ENCODE peak calls at places on chromosomes 11 and 22, in eight cellular contexts. Z, Y, L, I, W, F, C and E are unnamed samples.

GRCh38 chr22:47309476-47309875 is 547.0 kb downstream of the TBC1D22A start:
- DNase-seq in I (no peak), L (no peak), W (no peak), F (no peak), Y (no peak), C (peak), Z (peak), E (no peak)

GRCh38 chr11:76444384-76445121 is at the start of gene EMSY:
- DNase-seq in Z (peak), C (peak), F (peak), I (peak), L (peak), W (peak), Y (peak), E (peak)

GRCh38 chr22:23894710-23895598 is 771 bp downstream of the MIF start:
- DNase-seq in I (peak), W (peak), F (peak), C (peak), Z (peak), Y (peak), L (peak), E (peak)

GRCh38 chr11:76939219-76939631 is 78.5 kb downstream of the ACER3 start:
- DNase-seq in F (no peak), L (no peak), I (no peak), Y (no peak), Z (no peak), W (peak), C (no peak), E (peak)

GRCh38 chr22:38244106-38244505 is 28.7 kb downstream of the TMEM184B start:
- DNase-seq in C (no peak), W (no peak), Y (no peak), Z (no peak), I (no peak), F (no peak), L (no peak), E (no peak)

GRCh38 chr11:67538306-67538705 is 15.1 kb upstream of the CABP2 start:
- DNase-seq in I (no peak), C (no peak), Z (no peak), L (no peak), W (peak), F (no peak), Y (no peak), E (no peak)

GRCh38 chr22:40209945-40210485 is 32.3 kb downstream of the TNRC6B start:
- DNase-seq in L (no peak), Z (no peak), F (no peak), Y (no peak), W (no peak), C (no peak), I (no peak), E (no peak)

GRCh38 chr11:57778318-57779037 is 16.9 kb downstream of the CTNND1 start:
- DNase-seq in I (peak), Z (peak), Y (no peak), L (peak), F (peak), W (peak), C (peak), E (peak)

GRCh38 chr11:2796091-2796490 is 89.5 kb downstream of the CDKN1C start:
- DNase-seq in Z (no peak), Y (no peak), C (no peak), W (no peak), I (no peak), L (peak), F (no peak), E (no peak)